ENCODE peak calls at places on chromosomes 5 and 9, in ten cellular contexts. E is lower lobe of right lung, R is tibial artery, Z is mucosa of descending colon, F is Peyer's patch, I is A673, J is cardiac muscle cell, S is HCT116, U is IMR-90, L is psoas muscle. X is an unnamed sample. For H3K9me3, the result is how much of the 10 kb centered on the place peaks cover.

GRCh38 chr5:98911221-98912040 is 17.4 kb downstream of the CHD1 start:
- DNase-seq in E (no peak), R (no peak), Z (no peak), F (no peak), I (peak), J (peak), S (no peak), U (no peak), L (no peak), X (no peak)

GRCh38 chr5:98308960-98309359 is 464.5 kb upstream of the RGMB start:
- DNase-seq in E (no peak), R (no peak), Z (no peak), F (no peak), I (no peak), J (peak), S (peak), U (peak), L (no peak), X (no peak)

GRCh38 chr9:20640331-20641187 is 18.3 kb upstream of the MLLT3 start:
- DNase-seq in E (peak), R (no peak), Z (peak), F (peak), I (peak), J (peak), S (no peak), U (peak), L (peak), X (no peak)

GRCh38 chr5:59484618-59485017 is 408.9 kb downstream of the PDE4D start:
- DNase-seq in E (no peak), R (no peak), Z (no peak), F (no peak), I (no peak), J (no peak), S (no peak), U (no peak), L (no peak), X (no peak)

GRCh38 chr9:127550751-127551150 is 61.3 kb upstream of the STXBP1 start:
- DNase-seq in E (peak), R (peak), Z (no peak), F (no peak), I (no peak), J (no peak), S (no peak), U (no peak), L (no peak), X (no peak)

GRCh38 chr5:149651686-149652085 is 70.4 kb downstream of the ARHGEF37 start:
- DNase-seq in E (no peak), R (no peak), Z (no peak), F (no peak), I (peak), J (no peak), S (no peak), U (no peak), L (no peak), X (no peak)

GRCh38 chr9:98520221-98520920 is 188.4 kb downstream of the GABBR2 start:
- DNase-seq in E (no peak), R (no peak), Z (no peak), F (no peak), I (no peak), J (peak), S (no peak), U (peak), L (no peak), X (no peak)

GRCh38 chr9:107681988-107682387 is 192.4 kb upstream of the KLF4 start:
- DNase-seq in E (no peak), R (no peak), Z (no peak), F (no peak), I (no peak), J (no peak), S (no peak), U (no peak), L (no peak), X (no peak)

GRCh38 chr5:134020188-134020587 is 15.4 kb upstream of the VDAC1 start:
- DNase-seq in E (no peak), R (no peak), Z (peak), F (no peak), I (no peak), J (no peak), S (no peak), U (no peak), L (no peak), X (peak)

GRCh38 chr5:128009399-128009798 is 74.2 kb upstream of the SLC12A2 start:
- DNase-seq in E (no peak), R (no peak), Z (no peak), F (no peak), I (no peak), J (no peak), S (no peak), U (no peak), L (no peak), X (no peak)

GRCh38 chr9:12604154-12604825 is 88.9 kb upstream of the TYRP1 start:
- DNase-seq in E (no peak), R (no peak), Z (no peak), F (no peak), I (peak), J (peak), S (no peak), U (no peak), L (no peak), X (no peak)

GRCh38 chr5:108232805-108233204 is 149.1 kb downstream of the FBXL17 start:
- DNase-seq in E (no peak), R (no peak), Z (no peak), F (no peak), I (no peak), J (no peak), S (no peak), U (no peak), L (no peak), X (no peak)

GRCh38 chr5:53677632-53678031 is 117.2 kb downstream of the NDUFS4 start:
- DNase-seq in E (no peak), R (no peak), Z (no peak), F (no peak), I (no peak), J (no peak), S (no peak), U (no peak), L (no peak), X (no peak)

GRCh38 chr5:55638455-55638854 is 73.7 kb downstream of the SLC38A9 start:
- DNase-seq in E (no peak), R (no peak), Z (no peak), F (no peak), I (no peak), J (peak), S (no peak), U (peak), L (no peak), X (no peak)

GRCh38 chr5:60810438-60811085 is 33.5 kb downstream of the ELOVL7 start:
- DNase-seq in E (no peak), R (no peak), Z (no peak), F (no peak), I (no peak), J (peak), S (no peak), U (no peak), L (no peak), X (no peak)

GRCh38 chr5:101942321-101942882 is 353.7 kb downstream of the SLCO4C1 start:
- DNase-seq in E (no peak), R (no peak), Z (peak), F (peak), I (peak), J (peak), S (peak), U (no peak), L (no peak), X (peak)

GRCh38 chr9:117528225-117528624 is 113.4 kb upstream of the ASTN2 start:
- DNase-seq in E (no peak), R (no peak), Z (no peak), F (no peak), I (no peak), J (no peak), S (no peak), U (no peak), L (no peak), X (no peak)

GRCh38 chr5:134177197-134178171 is 734 bp upstream of the SKP1 start:
- DNase-seq in E (peak), R (peak), Z (peak), F (peak), I (peak), J (peak), S (peak), U (peak), L (peak), X (peak)

GRCh38 chr5:168286386-168286785 is 5.1 kb upstream of the WWC1 start:
- DNase-seq in E (no peak), R (no peak), Z (no peak), F (no peak), I (peak), J (no peak), S (no peak), U (no peak), L (no peak), X (no peak)

GRCh38 chr5:39618391-39618790 is 193.6 kb upstream of the DAB2 start:
- DNase-seq in E (no peak), R (no peak), Z (no peak), F (no peak), I (peak), J (no peak), S (no peak), U (no peak), L (no peak), X (no peak)

GRCh38 chr9:121573717-121574485 is 74.3 kb upstream of the GGTA1 start:
- DNase-seq in E (no peak), R (no peak), Z (no peak), F (no peak), I (no peak), J (no peak), S (no peak), U (no peak), L (no peak), X (no peak)

GRCh38 chr9:120901704-120902103 is 24.7 kb upstream of the PHF19 start:
- DNase-seq in E (no peak), R (no peak), Z (no peak), F (no peak), I (no peak), J (no peak), S (no peak), U (no peak), L (no peak), X (no peak)

GRCh38 chr5:172837640-172838039 is 3.6 kb downstream of the ERGIC1 start:
- DNase-seq in E (peak), R (no peak), Z (peak), F (peak), I (no peak), J (no peak), S (no peak), U (no peak), L (no peak), X (no peak)

GRCh38 chr5:134647750-134648424 is 698 bp upstream of the SEC24A start:
- DNase-seq in E (no peak), R (no peak), Z (no peak), F (no peak), I (peak), J (peak), S (peak), U (peak), L (peak), X (no peak)

GRCh38 chr5:180435594-180435993 is 58.6 kb upstream of the CNOT6 start:
- DNase-seq in E (no peak), R (no peak), Z (no peak), F (no peak), I (no peak), J (no peak), S (no peak), U (no peak), L (no peak), X (no peak)

GRCh38 chr5:97163360-97163764 is 19.7 kb downstream of the RIOK2 start:
- DNase-seq in E (no peak), R (no peak), Z (no peak), F (no peak), I (peak), J (peak), S (no peak), U (peak), L (no peak), X (no peak)

GRCh38 chr5:177357459-177358332 is at the start of gene RGS14:
- DNase-seq in E (peak), R (no peak), Z (peak), F (peak), I (peak), J (peak), S (no peak), U (peak), L (peak), X (no peak)

GRCh38 chr5:41843456-41844112 is 26.6 kb downstream of the OXCT1 start:
- DNase-seq in E (no peak), R (no peak), Z (peak), F (peak), I (peak), J (peak), S (peak), U (peak), L (no peak), X (peak)

GRCh38 chr9:18596920-18597319 is 123.0 kb downstream of the ADAMTSL1 start:
- DNase-seq in E (no peak), R (no peak), Z (no peak), F (no peak), I (no peak), J (peak), S (no peak), U (peak), L (no peak), X (no peak)

GRCh38 chr9:124708633-124709032 is 62.5 kb downstream of the NR6A1 start:
- DNase-seq in E (no peak), R (no peak), Z (peak), F (peak), I (no peak), J (no peak), S (no peak), U (peak), L (no peak), X (no peak)

GRCh38 chr9:36832232-36832795 is 201.8 kb downstream of the PAX5 start:
- DNase-seq in E (no peak), R (no peak), Z (no peak), F (peak), I (no peak), J (no peak), S (no peak), U (no peak), L (no peak), X (peak)

GRCh38 chr9:135489188-135489918 is 9.8 kb downstream of the PPP1R26 start:
- DNase-seq in E (peak), R (no peak), Z (no peak), F (no peak), I (no peak), J (no peak), S (no peak), U (no peak), L (no peak), X (no peak)

GRCh38 chr9:134556531-134557068 is 85.0 kb upstream of the COL5A1 start:
- DNase-seq in E (no peak), R (no peak), Z (no peak), F (no peak), I (no peak), J (peak), S (no peak), U (peak), L (no peak), X (peak)

GRCh38 chr9:110714314-110714713 is 45.7 kb downstream of the MUSK start:
- DNase-seq in E (no peak), R (no peak), Z (no peak), F (no peak), I (no peak), J (no peak), S (no peak), U (peak), L (no peak), X (no peak)

GRCh38 chr5:2185646-2186471 is 303.1 kb upstream of the IRX4 start:
- DNase-seq in E (no peak), R (no peak), Z (no peak), F (peak), I (no peak), J (no peak), S (no peak), U (no peak), L (no peak), X (no peak)

GRCh38 chr5:155943516-155944407 is 383.2 kb upstream of the SGCD start:
- DNase-seq in E (no peak), R (no peak), Z (peak), F (peak), I (peak), J (peak), S (no peak), U (peak), L (peak), X (peak)

GRCh38 chr9:35675732-35676392 is 2.1 kb downstream of the CA9 start:
- DNase-seq in E (peak), R (no peak), Z (peak), F (peak), I (peak), J (peak), S (no peak), U (no peak), L (no peak), X (no peak)

GRCh38 chr5:151751091-151751490 is 7.3 kb downstream of the ATOX1 start:
- DNase-seq in E (peak), R (no peak), Z (no peak), F (no peak), I (no peak), J (peak), S (no peak), U (peak), L (no peak), X (no peak)

GRCh38 chr9:101400120-101400519 is 1.5 kb downstream of the ZNF189 start:
- DNase-seq in E (no peak), R (no peak), Z (peak), F (no peak), I (no peak), J (peak), S (no peak), U (no peak), L (no peak), X (no peak)
- H3K9me3 ChIP-seq in E (under half), R (under half), Z (under half), F (under half), I (under half), J (under half), S (under half), U (under half), L (under half), X (under half)

GRCh38 chr5:126837907-126838539 is 61.1 kb downstream of the LMNB1 start:
- DNase-seq in E (no peak), R (no peak), Z (no peak), F (no peak), I (no peak), J (peak), S (no peak), U (peak), L (no peak), X (no peak)
- TF ChIP-seq CTCF in E (peak), R (peak), Z (no peak), F (peak), I (no peak), J (peak), S (no peak), U (peak), L (peak), X (no peak)

GRCh38 chr9:105330201-105330600 is 85.8 kb downstream of the SLC44A1 start:
- DNase-seq in E (no peak), R (no peak), Z (no peak), F (no peak), I (no peak), J (no peak), S (no peak), U (peak), L (no peak), X (no peak)
- H3K4me3 ChIP-seq in E (no peak), R (no peak), Z (no peak), F (no peak), I (no peak), J (no peak), S (no peak), U (no peak), L (no peak), X (no peak)

GRCh38 chr5:26543987-26544386 is 494.4 kb downstream of the CDH9 start:
- DNase-seq in E (no peak), R (no peak), Z (no peak), F (no peak), I (no peak), J (no peak), S (no peak), U (no peak), L (no peak), X (no peak)
- H3K9me3 ChIP-seq in E (under half), R (under half), Z (half or more), F (under half), I (under half), J (under half), S (under half), U (under half), L (under half), X (under half)

DNA sequence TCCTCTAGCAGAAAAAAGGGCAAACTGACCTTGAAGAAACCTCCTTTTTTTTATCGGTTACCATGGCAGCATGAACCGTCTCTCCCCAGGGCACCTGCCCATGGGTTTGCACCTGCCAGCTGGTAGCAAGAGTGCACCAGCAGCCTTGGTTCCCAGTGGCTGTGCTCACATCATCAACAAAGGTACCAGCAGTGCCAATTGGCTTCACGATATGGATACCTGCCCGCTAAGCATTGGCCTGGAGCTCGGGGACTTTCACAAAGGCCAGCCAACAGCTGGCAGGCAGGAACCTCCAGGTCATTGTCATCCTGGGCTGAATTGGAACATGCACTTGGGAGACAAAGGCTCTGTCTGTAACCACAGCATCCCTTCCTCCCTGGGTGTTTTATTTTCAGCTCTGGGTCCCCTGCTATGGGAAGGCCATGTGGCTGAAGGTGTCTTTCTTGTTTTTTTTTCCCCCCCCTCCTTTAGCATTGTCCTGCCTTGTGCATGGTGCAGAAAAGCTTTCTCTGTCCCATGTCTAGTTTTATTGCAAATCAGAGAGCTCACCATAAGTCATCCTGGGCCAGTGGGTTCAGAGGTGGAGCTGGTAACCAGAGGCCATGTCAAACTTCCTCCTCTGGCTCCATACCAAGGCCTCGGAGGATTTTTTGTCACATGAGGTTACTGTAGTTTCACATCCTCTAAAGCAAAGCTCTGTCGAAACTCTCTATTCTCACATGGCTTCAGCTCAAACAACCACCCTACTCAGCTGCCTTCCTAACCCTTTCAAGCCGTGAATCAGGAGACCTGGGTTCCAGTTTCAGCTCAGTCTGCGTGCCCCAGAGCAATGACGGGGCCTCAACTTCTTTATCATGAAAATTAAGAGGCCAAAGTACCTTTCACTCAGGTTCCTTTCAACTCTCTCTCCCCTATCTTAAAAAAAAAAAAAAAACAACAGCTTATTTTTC is 145.5 kb upstream of the MAP3K1 start:
- DNase-seq in E (peak), R (peak), Z (peak), F (peak), I (no peak), J (peak), S (no peak), U (peak), L (peak), X (no peak)
- TF ChIP-seq CTCF in E (no peak), R (no peak), Z (no peak), F (no peak), I (no peak), J (no peak), S (no peak), U (no peak), L (no peak), X (no peak)

DNA sequence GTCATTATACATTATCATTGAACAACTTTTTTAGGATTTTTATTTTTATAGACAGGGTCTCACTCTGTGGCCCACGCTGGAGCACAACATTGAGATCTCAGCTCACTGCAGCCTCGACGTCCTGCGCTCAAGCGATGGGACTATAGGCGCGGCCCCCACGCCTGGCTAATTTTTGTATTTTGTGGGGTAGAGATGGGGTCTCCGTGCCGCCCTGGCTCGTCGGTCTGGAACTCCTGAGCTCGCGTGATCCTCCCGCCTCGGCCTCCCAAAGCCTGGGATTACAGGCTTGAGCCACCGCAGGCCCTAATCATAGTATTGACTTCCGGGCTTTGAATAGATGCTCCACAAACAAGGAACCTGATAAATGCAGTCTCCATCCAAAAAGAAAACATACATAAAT is 1.4 kb upstream of the EDF1 start:
- DNase-seq in E (no peak), R (no peak), Z (no peak), F (peak), I (no peak), J (no peak), S (no peak), U (no peak), L (no peak), X (no peak)
- H3K4me3 ChIP-seq in E (peak), R (no peak), Z (no peak), F (no peak), I (peak), J (no peak), S (no peak), U (no peak), L (peak), X (no peak)

GRCh38 chr9:113018247-113018646 is 6.3 kb upstream of the ZNF883 start:
- DNase-seq in E (no peak), R (no peak), Z (no peak), F (no peak), I (no peak), J (no peak), S (no peak), U (no peak), L (no peak), X (no peak)
- H3K9me3 ChIP-seq in E (half or more), R (half or more), Z (under half), F (under half), I (under half), J (under half), S (under half), U (under half), L (under half), X (under half)

GRCh38 chr9:6829027-6829426 is 71.3 kb downstream of the KDM4C start:
- DNase-seq in E (no peak), R (no peak), Z (no peak), F (no peak), I (no peak), J (no peak), S (peak), U (peak), L (no peak), X (no peak)
- TF ChIP-seq CTCF in E (no peak), R (no peak), Z (no peak), F (peak), I (no peak), J (no peak), S (peak), U (peak), L (no peak), X (no peak)

X was measured in Caco-2.